ENCODE peak calls at places on chromosomes 11 and 22, in four cellular contexts. One of them, this sample, is unnamed.

GRCh38 chr22:50621491-50621880 is 6.5 kb downstream of the ARSA start:
- DNase-seq in Peyer's patch: no peak
- DNase-seq in A549: no peak
- DNase-seq in PC-3: no peak
- DNase-seq in this sample: no peak

GRCh38 chr11:117792992-117793391 is 4.0 kb downstream of the DSCAML1 start:
- DNase-seq in Peyer's patch: no peak
- DNase-seq in A549: no peak
- DNase-seq in PC-3: no peak
- DNase-seq in this sample: no peak

GRCh38 chr11:33344611-33345010 is 87.4 kb downstream of the HIPK3 start:
- DNase-seq in Peyer's patch: no peak
- DNase-seq in A549: no peak
- DNase-seq in PC-3: peak; percentile 29
- DNase-seq in this sample: no peak

GRCh38 chr11:121309688-121310087 is 17.1 kb downstream of the SC5D start:
- DNase-seq in Peyer's patch: no peak
- DNase-seq in A549: no peak
- DNase-seq in PC-3: no peak
- DNase-seq in this sample: no peak

GRCh38 chr11:110176366-110177056 is 83.3 kb downstream of the ZC3H12C start:
- DNase-seq in Peyer's patch: no peak
- DNase-seq in A549: no peak
- DNase-seq in PC-3: peak; percentile 47
- DNase-seq in this sample: no peak

GRCh38 chr22:16954060-16954403 is 54.0 kb downstream of the GAB4 start:
- DNase-seq in Peyer's patch: no peak
- DNase-seq in A549: no peak
- DNase-seq in PC-3: no peak
- DNase-seq in this sample: no peak

GRCh38 chr11:13119928-13120520 is 110.9 kb downstream of the RASSF10 start:
- DNase-seq in Peyer's patch: no peak
- DNase-seq in A549: no peak
- DNase-seq in PC-3: peak; percentile 39
- DNase-seq in this sample: no peak

GRCh38 chr11:35138949-35139881 is at the start of gene CD44:
- DNase-seq in Peyer's patch: peak; percentile 81
- DNase-seq in A549: peak; percentile 83
- DNase-seq in PC-3: peak; percentile 83
- DNase-seq in this sample: peak; percentile 93

GRCh38 chr22:22201925-22202343 is 42.7 kb upstream of the VPREB1 start:
- DNase-seq in Peyer's patch: no peak
- DNase-seq in A549: no peak
- DNase-seq in PC-3: no peak
- DNase-seq in this sample: no peak

GRCh38 chr11:12449961-12450715 is 72.8 kb downstream of the PARVA start:
- DNase-seq in Peyer's patch: no peak
- DNase-seq in A549: no peak
- DNase-seq in PC-3: peak; percentile 65
- DNase-seq in this sample: peak; percentile 77

GRCh38 chr11:65646921-65647701 is 9.2 kb downstream of the SIPA1 start:
- DNase-seq in Peyer's patch: peak; percentile 82
- DNase-seq in A549: peak; percentile 67
- DNase-seq in PC-3: peak; percentile 71
- DNase-seq in this sample: no peak

GRCh38 chr11:62193954-62194353 is 3.9 kb downstream of the SCGB1D1 start:
- DNase-seq in Peyer's patch: no peak
- DNase-seq in A549: no peak
- DNase-seq in PC-3: peak; percentile 32
- DNase-seq in this sample: no peak

GRCh38 chr11:126607374-126607773 is 251.9 kb downstream of the ST3GAL4 start:
- DNase-seq in Peyer's patch: no peak
- DNase-seq in A549: peak; percentile 59
- DNase-seq in PC-3: peak; percentile 75
- DNase-seq in this sample: peak; percentile 68

GRCh38 chr11:7499046-7499445 is 13.7 kb downstream of the OLFML1 start:
- DNase-seq in Peyer's patch: no peak
- DNase-seq in A549: no peak
- DNase-seq in PC-3: no peak
- DNase-seq in this sample: no peak

GRCh38 chr11:14578551-14578956 is 58.4 kb upstream of the PSMA1 start:
- DNase-seq in Peyer's patch: no peak
- DNase-seq in A549: no peak
- DNase-seq in PC-3: peak; percentile 22
- DNase-seq in this sample: no peak

GRCh38 chr11:15826008-15826650 is 530.2 kb downstream of the SOX6 start:
- DNase-seq in Peyer's patch: no peak
- DNase-seq in A549: no peak
- DNase-seq in PC-3: no peak
- DNase-seq in this sample: no peak

GRCh38 chr11:64290352-64290751 is 750 bp upstream of the KCNK4 start:
- DNase-seq in Peyer's patch: no peak
- DNase-seq in A549: no peak
- DNase-seq in PC-3: no peak
- DNase-seq in this sample: no peak

GRCh38 chr11:118778898-118779297 is 12.1 kb downstream of the DDX6 start:
- DNase-seq in Peyer's patch: no peak
- DNase-seq in A549: no peak
- DNase-seq in PC-3: no peak
- DNase-seq in this sample: no peak

GRCh38 chr22:35984776-35985175 is 43.8 kb downstream of the RBFOX2 start:
- DNase-seq in Peyer's patch: no peak
- DNase-seq in A549: no peak
- DNase-seq in PC-3: no peak
- DNase-seq in this sample: no peak

GRCh38 chr11:11482726-11483125 is 129.7 kb upstream of the CSNK2A3 start:
- DNase-seq in Peyer's patch: no peak
- DNase-seq in A549: no peak
- DNase-seq in PC-3: no peak
- DNase-seq in this sample: no peak

GRCh38 chr11:68542617-68543016 is 82.1 kb downstream of the PPP6R3 start:
- DNase-seq in Peyer's patch: no peak
- DNase-seq in A549: no peak
- DNase-seq in PC-3: peak; percentile 82
- DNase-seq in this sample: peak; percentile 18

GRCh38 chr11:116373107-116373506 is 399.7 kb downstream of the BUD13 start:
- DNase-seq in Peyer's patch: no peak
- DNase-seq in A549: no peak
- DNase-seq in PC-3: no peak
- DNase-seq in this sample: no peak

GRCh38 chr11:73269353-73270088 is 2.6 kb upstream of the P2RY6 start:
- DNase-seq in Peyer's patch: peak; percentile 44
- DNase-seq in A549: no peak
- DNase-seq in PC-3: peak; percentile 88
- DNase-seq in this sample: no peak

GRCh38 chr11:8719260-8720190 is 36.9 kb downstream of the RPL27A start:
- DNase-seq in Peyer's patch: no peak
- DNase-seq in A549: peak; percentile 80
- DNase-seq in PC-3: peak; percentile 96
- DNase-seq in this sample: peak; percentile 85

GRCh38 chr11:111801135-111801534 is 34.9 kb upstream of the PPP2R1B start:
- DNase-seq in Peyer's patch: no peak
- DNase-seq in A549: no peak
- DNase-seq in PC-3: no peak
- DNase-seq in this sample: no peak

GRCh38 chr11:102118937-102119336 is 8.7 kb downstream of the YAP1 start:
- DNase-seq in Peyer's patch: no peak
- DNase-seq in A549: no peak
- DNase-seq in PC-3: no peak
- DNase-seq in this sample: no peak

GRCh38 chr11:124207102-124207792 is 24.1 kb downstream of the OR10D3 start:
- DNase-seq in Peyer's patch: no peak
- DNase-seq in A549: no peak
- DNase-seq in PC-3: no peak
- DNase-seq in this sample: no peak

GRCh38 chr22:35561796-35562526 is 21.3 kb downstream of the RASD2 start:
- DNase-seq in Peyer's patch: no peak
- DNase-seq in A549: peak; percentile 66
- DNase-seq in PC-3: peak; percentile 31
- DNase-seq in this sample: peak; percentile 59

GRCh38 chr11:67546852-67547251 is 23.6 kb upstream of the CABP2 start:
- DNase-seq in Peyer's patch: no peak
- DNase-seq in A549: no peak
- DNase-seq in PC-3: no peak
- DNase-seq in this sample: no peak

GRCh38 chr22:30295576-30295975 is 6.3 kb upstream of the CASTOR1 start:
- DNase-seq in Peyer's patch: no peak
- DNase-seq in A549: no peak
- DNase-seq in PC-3: no peak
- DNase-seq in this sample: no peak
- H3K27ac ChIP-seq in Peyer's patch: no peak overlapping the region
- H3K27ac ChIP-seq in A549: no peak overlapping the region
- H3K27ac ChIP-seq in PC-3: no peak overlapping the region
- H3K27ac ChIP-seq in this sample: peak overlapping the region; percentile 17

DNA sequence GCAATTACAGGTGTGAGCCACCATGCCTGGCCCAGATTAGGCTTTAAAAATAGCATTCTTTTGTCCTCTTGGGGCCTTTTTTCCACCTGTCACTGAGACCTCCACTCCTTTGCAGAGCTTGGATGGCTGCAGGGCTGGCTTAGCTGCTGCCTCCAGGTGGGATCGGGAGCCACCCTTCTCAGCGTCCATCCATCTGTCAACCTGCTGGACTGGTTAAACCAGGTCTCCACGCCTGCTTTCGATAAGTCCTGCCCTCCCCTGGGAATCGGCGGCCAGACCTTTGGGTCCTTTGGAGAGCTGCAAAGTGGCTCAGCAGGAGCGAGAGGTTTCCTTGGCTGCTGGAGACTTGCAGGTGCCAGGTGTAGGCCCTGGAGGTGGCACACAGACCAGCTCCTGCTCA is 23.4 kb upstream of the GRAMD4 start:
- DNase-seq in Peyer's patch: peak; percentile 84
- DNase-seq in A549: no peak
- DNase-seq in PC-3: peak; percentile 92
- DNase-seq in this sample: peak; percentile 74
- TF ChIP-seq CTCF in Peyer's patch: no peak
- TF ChIP-seq CTCF in A549: no peak
- TF ChIP-seq CTCF in PC-3: peak; percentile 54
- TF ChIP-seq CTCF in this sample: no peak

GRCh38 chr11:96168623-96169022 is 174.4 kb downstream of the MAML2 start:
- DNase-seq in Peyer's patch: no peak
- DNase-seq in A549: peak; percentile 44
- DNase-seq in PC-3: peak; percentile 67
- DNase-seq in this sample: peak; percentile 88
- H3K27ac ChIP-seq in Peyer's patch: peak overlapping the region; percentile 18
- H3K27ac ChIP-seq in A549: peak overlapping the region; percentile 67
- H3K27ac ChIP-seq in PC-3: no peak overlapping the region
- H3K27ac ChIP-seq in this sample: no peak overlapping the region

DNA sequence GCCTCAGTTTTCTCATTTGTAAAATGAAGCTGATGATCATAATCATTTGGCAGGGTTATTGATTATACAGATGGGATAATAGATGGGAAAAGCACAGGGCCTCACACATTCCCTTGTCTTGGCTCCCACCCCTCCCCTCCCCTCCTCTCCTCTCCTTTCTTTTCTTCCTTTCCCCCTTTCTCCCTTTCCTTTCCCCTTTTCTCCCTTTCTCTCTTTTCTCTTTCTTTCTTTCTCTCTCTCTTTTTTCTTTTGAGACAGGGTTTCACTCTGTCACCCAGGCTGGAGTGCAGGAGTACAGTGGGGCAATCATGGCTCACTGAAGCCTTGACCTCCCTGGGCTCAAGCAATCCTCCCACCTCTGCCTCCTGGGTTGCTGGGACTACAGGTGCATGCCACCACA is 161.0 kb upstream of the NARS2 start:
- DNase-seq in Peyer's patch: no peak
- DNase-seq in A549: no peak
- DNase-seq in PC-3: no peak
- DNase-seq in this sample: no peak
- TF ChIP-seq CTCF in Peyer's patch: no peak
- TF ChIP-seq CTCF in A549: no peak
- TF ChIP-seq CTCF in PC-3: no peak
- TF ChIP-seq CTCF in this sample: no peak

GRCh38 chr22:24315367-24315781 is 44.7 kb downstream of the SPECC1L start:
- DNase-seq in Peyer's patch: no peak
- DNase-seq in A549: no peak
- DNase-seq in PC-3: no peak
- DNase-seq in this sample: no peak
- H3K27ac ChIP-seq in Peyer's patch: no peak overlapping the region
- H3K27ac ChIP-seq in A549: no peak overlapping the region
- H3K27ac ChIP-seq in PC-3: no peak overlapping the region
- H3K27ac ChIP-seq in this sample: no peak overlapping the region

GRCh38 chr11:86637976-86638375 is 34.4 kb downstream of the ME3 start:
- DNase-seq in Peyer's patch: no peak
- DNase-seq in A549: no peak
- DNase-seq in PC-3: no peak
- DNase-seq in this sample: no peak

GRCh38 chr11:86627776-86628455 is 44.5 kb downstream of the ME3 start:
- DNase-seq in Peyer's patch: no peak
- DNase-seq in A549: no peak
- DNase-seq in PC-3: no peak
- DNase-seq in this sample: no peak

GRCh38 chr11:86629070-86629706 is 43.2 kb downstream of the ME3 start:
- DNase-seq in Peyer's patch: no peak
- DNase-seq in A549: no peak
- DNase-seq in PC-3: no peak
- DNase-seq in this sample: no peak

GRCh38 chr11:86636275-86636674 is 36.1 kb downstream of the ME3 start:
- DNase-seq in Peyer's patch: no peak
- DNase-seq in A549: no peak
- DNase-seq in PC-3: no peak
- DNase-seq in this sample: no peak

DNA sequence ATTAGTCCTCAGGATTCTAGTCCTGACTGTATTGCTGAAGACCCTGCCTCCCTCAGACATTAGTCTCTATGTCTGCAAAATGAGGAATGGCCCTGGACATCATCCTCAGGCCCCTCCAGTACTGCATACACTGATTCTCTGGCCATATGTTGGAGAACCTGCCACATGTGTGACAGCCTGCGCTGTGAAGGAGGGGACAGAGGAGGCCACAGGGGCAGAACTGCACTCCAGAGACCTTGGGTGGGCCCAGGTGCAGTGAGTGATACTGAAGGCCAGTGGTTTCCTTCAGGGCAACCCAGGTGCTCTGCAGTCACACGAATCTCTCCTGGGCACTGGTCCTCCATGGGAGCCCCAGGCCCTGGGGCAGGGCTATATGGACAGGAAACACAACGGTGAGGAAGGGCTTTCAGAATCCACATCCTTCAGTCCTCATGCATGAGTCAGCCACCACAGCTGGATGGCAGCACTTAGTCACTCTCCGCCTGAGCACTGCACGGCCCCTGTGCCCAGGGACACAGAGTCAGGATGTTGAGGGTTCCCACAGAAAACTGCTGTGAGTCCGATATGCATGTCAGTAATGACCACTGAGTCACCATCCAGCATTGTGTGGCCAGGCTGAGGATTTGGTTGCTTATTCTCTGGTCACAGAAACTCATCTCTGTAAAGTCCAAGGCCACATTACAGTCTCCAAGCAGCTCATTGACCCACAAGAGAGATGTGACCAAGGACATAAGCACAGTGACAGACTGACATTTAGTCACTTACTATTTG is 39.7 kb downstream of the ME3 start:
- DNase-seq in Peyer's patch: no peak
- DNase-seq in A549: peak; percentile 89
- DNase-seq in PC-3: peak; percentile 92
- DNase-seq in this sample: peak; percentile 87
- TF ChIP-seq CTCF in Peyer's patch: no peak
- TF ChIP-seq CTCF in A549: peak; percentile 53
- TF ChIP-seq CTCF in PC-3: peak; percentile 28
- TF ChIP-seq CTCF in this sample: no peak

GRCh38 chr11:85967457-85967856 is 101.4 kb downstream of the PICALM start:
- DNase-seq in Peyer's patch: no peak
- DNase-seq in A549: no peak
- DNase-seq in PC-3: no peak
- DNase-seq in this sample: no peak
- H3K27ac ChIP-seq in Peyer's patch: no peak overlapping the region
- H3K27ac ChIP-seq in A549: no peak overlapping the region
- H3K27ac ChIP-seq in PC-3: no peak overlapping the region
- H3K27ac ChIP-seq in this sample: no peak overlapping the region

This sample was measured in RWPE1.